ENCODE peak calls at places on chromosomes 5 and 9, in six cellular contexts. P is SK-N-SH, K is neural progenitor cell, H is mammary epithelial cell, L is GM23248, Y is fibroblast of lung. T is an unnamed sample. For H3K4me1, H3K36me3 and H3K79me2, the result is how much of the 10 kb centered on the place peaks cover.

GRCh38 chr5:36886791-36887190 is 10.2 kb downstream of the NIPBL start:
- DNase-seq in P (no peak), K (no peak), H (no peak), L (no peak), Y (no peak), T (no peak)

GRCh38 chr9:109192732-109193361 is 25.8 kb upstream of the FRRS1L start:
- DNase-seq in P (peak), K (peak), H (no peak), L (peak), Y (peak), T (peak)

GRCh38 chr9:38390851-38391250 is 1.7 kb upstream of the ALDH1B1 start:
- DNase-seq in P (no peak), K (no peak), H (no peak), L (no peak), Y (no peak), T (no peak)

GRCh38 chr5:97501965-97502305 is 318.9 kb upstream of the RIOK2 start:
- DNase-seq in P (no peak), K (no peak), H (no peak), L (no peak), Y (no peak), T (no peak)

GRCh38 chr5:14414615-14415515 is 166.7 kb upstream of the OTULINL start:
- DNase-seq in P (no peak), K (no peak), H (no peak), L (no peak), Y (no peak), T (no peak)

GRCh38 chr5:159781626-159782157 is 134.6 kb upstream of the ADRA1B start:
- DNase-seq in P (no peak), K (no peak), H (peak), L (no peak), Y (no peak), T (no peak)

GRCh38 chr9:91558879-91559278 is 135.2 kb upstream of the NFIL3 start:
- DNase-seq in P (no peak), K (no peak), H (no peak), L (peak), Y (peak), T (no peak)

GRCh38 chr9:9054354-9054992 is 1254.9 kb upstream of the DMAC1 start:
- DNase-seq in P (no peak), K (no peak), H (no peak), L (no peak), Y (no peak), T (no peak)

GRCh38 chr5:18792145-18792544 is 1157.9 kb downstream of the TAF11L14 start:
- DNase-seq in P (no peak), K (no peak), H (peak), L (no peak), Y (no peak), T (no peak)

GRCh38 chr9:90095682-90096081 is 490.9 kb downstream of the GADD45G start:
- DNase-seq in P (peak), K (no peak), H (no peak), L (no peak), Y (no peak), T (peak)

GRCh38 chr5:90902681-90903386 is 344.2 kb downstream of the ADGRV1 start:
- DNase-seq in P (no peak), K (no peak), H (no peak), L (no peak), Y (no peak), T (no peak)

GRCh38 chr9:106700676-106701075 is 162.3 kb upstream of the ZNF462 start:
- DNase-seq in P (no peak), K (no peak), H (peak), L (peak), Y (no peak), T (no peak)

GRCh38 chr9:33510264-33511183 is 13.5 kb upstream of the ANKRD18B start:
- DNase-seq in P (peak), K (peak), H (peak), L (peak), Y (peak), T (peak)

GRCh38 chr5:31768784-31769183 is 129.9 kb downstream of the PDZD2 start:
- DNase-seq in P (no peak), K (no peak), H (no peak), L (no peak), Y (no peak), T (no peak)
- H3K4me1 ChIP-seq in P (under half), K (under half), H (under half), L (under half), Y (under half), T (under half)

GRCh38 chr5:170250810-170251317 is 18.1 kb downstream of the C5orf58 start:
- DNase-seq in P (no peak), K (no peak), H (no peak), L (no peak), Y (no peak), T (no peak)

GRCh38 chr5:170251462-170251861 is 18.7 kb downstream of the C5orf58 start:
- DNase-seq in P (no peak), K (no peak), H (peak), L (no peak), Y (no peak), T (no peak)

GRCh38 chr5:170252710-170253350 is 20.0 kb downstream of the C5orf58 start:
- DNase-seq in P (peak), K (no peak), H (no peak), L (no peak), Y (no peak), T (no peak)

GRCh38 chr5:170252109-170252508 is 19.3 kb downstream of the C5orf58 start:
- DNase-seq in P (no peak), K (no peak), H (no peak), L (no peak), Y (no peak), T (no peak)

GRCh38 chr5:170254056-170254455 is 21.3 kb downstream of the C5orf58 start:
- DNase-seq in P (no peak), K (no peak), H (peak), L (no peak), Y (no peak), T (no peak)
- H3K36me3 ChIP-seq in P (under half), K (under half), H (under half), L (under half), Y (under half), T (half or more)

GRCh38 chr5:65739162-65739561 is 17.2 kb downstream of the NLN start:
- DNase-seq in P (no peak), K (no peak), H (no peak), L (no peak), Y (no peak), T (no peak)
- H3K79me2 ChIP-seq in P (half or more), K (half or more), H (half or more), L (half or more), Y (under half), T (under half)

DNA sequence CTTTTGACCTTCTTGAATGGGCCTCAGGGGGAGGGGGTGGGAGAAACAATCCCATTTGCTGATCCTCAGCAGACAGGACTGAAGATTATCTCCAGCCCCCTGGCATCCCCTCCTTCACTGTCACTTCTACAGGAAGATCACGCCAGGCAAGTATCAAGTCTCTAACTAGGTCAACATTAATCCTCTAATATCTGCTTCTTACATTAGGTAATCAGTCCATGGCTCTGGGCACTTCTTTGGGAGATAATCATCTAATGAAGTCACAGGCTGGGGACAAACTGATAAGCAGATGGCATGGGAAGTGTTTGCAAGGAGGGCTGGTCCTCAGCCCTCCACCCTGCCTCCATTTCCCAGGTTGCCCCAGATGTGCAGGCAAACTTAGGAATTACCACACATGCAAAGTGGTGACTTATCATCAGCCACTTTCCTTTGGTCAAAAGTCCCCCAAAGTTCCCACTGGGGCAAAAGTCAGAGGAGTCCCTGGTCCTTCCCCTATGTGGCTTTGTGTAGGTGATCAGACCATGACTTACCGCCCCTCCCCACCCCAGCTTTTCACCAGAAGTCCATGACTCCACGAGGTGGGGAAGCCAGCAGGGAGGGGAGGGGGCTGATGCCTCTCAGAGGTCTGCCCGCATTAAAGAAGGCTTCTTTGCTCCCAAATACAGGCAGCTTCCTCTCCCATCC is 6.0 kb downstream of the TRAF1 start:
- DNase-seq in P (peak), K (no peak), H (no peak), L (no peak), Y (no peak), T (no peak)
- H3K4me1 ChIP-seq in P (half or more), K (under half), H (under half), L (under half), Y (under half), T (under half)

GRCh38 chr9:93004561-93004960 is 53.9 kb upstream of the SUSD3 start:
- DNase-seq in P (no peak), K (no peak), H (no peak), L (no peak), Y (no peak), T (no peak)

GRCh38 chr9:93005876-93006275 is 52.6 kb upstream of the SUSD3 start:
- DNase-seq in P (no peak), K (no peak), H (no peak), L (no peak), Y (no peak), T (no peak)

GRCh38 chr9:93001036-93001435 is 53.7 kb downstream of the FGD3 start:
- DNase-seq in P (no peak), K (no peak), H (no peak), L (no peak), Y (no peak), T (no peak)

GRCh38 chr9:93003552-93004407 is 54.7 kb upstream of the SUSD3 start:
- DNase-seq in P (peak), K (peak), H (peak), L (peak), Y (peak), T (peak)

DNA sequence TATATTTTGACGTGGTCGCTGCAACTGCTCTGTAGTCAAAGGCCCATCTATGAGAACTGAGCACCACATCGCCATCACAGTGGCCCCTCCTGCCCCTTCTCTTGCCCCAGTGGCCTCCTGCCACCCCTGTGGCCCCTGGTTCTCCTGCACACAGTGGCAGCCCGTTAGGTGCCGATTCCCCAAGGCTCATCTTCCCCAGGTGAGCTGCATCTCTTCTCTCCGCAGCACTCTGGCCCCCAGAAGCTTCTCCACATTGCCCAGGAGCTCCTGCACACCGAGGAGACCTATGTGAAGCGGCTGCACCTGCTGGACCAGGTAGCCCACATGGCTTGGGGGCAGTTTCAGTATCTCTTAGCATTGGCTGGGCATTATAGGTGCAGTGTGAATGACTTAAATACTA is 55.4 kb downstream of the FGD3 start:
- DNase-seq in P (no peak), K (no peak), H (no peak), L (no peak), Y (no peak), T (no peak)
- H3K36me3 ChIP-seq in P (under half), K (under half), H (under half), L (under half), Y (under half), T (under half)

GRCh38 chr5:178207917-178208280 is 3.6 kb downstream of the HNRNPAB start:
- DNase-seq in P (no peak), K (no peak), H (no peak), L (no peak), Y (no peak), T (no peak)
- H3K79me2 ChIP-seq in P (half or more), K (half or more), H (half or more), L (half or more), Y (half or more), T (half or more)

DNA sequence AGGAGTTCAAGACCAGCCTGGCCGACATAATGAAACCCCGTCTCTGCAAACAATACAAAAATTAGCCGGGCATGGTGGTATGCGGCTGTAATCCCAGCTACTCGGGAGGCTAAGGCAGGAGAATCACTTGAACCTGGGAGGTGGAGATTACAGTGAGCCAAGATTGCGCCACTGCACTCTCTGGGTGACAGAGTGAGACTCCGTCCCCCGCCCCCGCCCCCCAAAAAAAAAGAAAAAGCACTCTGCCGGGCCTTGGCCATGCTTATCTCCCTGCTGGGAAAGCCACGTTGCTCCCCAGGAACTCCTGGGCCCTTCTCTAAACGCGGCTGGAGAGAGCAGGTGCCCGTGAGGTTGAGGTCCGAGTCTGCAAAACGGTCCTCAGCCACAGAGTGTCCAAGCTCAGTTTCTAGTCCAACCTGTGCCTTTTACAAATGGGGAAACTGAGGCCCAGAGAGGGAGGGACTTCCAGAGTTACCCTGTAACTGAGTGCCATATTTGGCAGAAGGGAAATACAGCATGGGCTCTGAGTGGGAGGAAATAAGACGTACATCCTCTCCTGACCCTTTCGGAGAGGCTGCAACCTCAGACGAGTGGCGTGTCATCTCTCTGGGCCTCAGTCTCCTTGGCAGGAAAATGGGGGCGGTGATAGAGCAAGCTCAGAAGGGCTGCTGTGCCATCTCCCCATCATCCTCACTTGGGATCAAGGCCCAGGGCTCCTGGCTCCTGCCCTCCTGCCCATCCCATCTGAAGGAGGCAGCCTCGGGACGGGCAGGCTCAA is 6.6 kb upstream of the PHYHD1 start:
- DNase-seq in P (no peak), K (no peak), H (no peak), L (no peak), Y (no peak), T (no peak)
- H3K4me1 ChIP-seq in P (under half), K (under half), H (half or more), L (under half), Y (under half), T (under half)

GRCh38 chr5:126492939-126493338 is 69.7 kb downstream of the GRAMD2B start:
- DNase-seq in P (no peak), K (no peak), H (no peak), L (no peak), Y (peak), T (no peak)
- H3K36me3 ChIP-seq in P (under half), K (under half), H (under half), L (half or more), Y (under half), T (under half)

GRCh38 chr9:103601287-103601686 is 492.8 kb upstream of the SMC2 start:
- DNase-seq in P (no peak), K (no peak), H (no peak), L (no peak), Y (no peak), T (no peak)
- H3K79me2 ChIP-seq in P (under half), K (under half), H (under half), L (under half), Y (under half), T (under half)

GRCh38 chr5:148990817-148991216 is 72.0 kb downstream of the SH3TC2 start:
- DNase-seq in P (no peak), K (no peak), H (no peak), L (no peak), Y (no peak), T (no peak)

GRCh38 chr5:148988328-148988727 is 74.5 kb downstream of the SH3TC2 start:
- DNase-seq in P (no peak), K (no peak), H (no peak), L (peak), Y (no peak), T (no peak)

GRCh38 chr5:148984333-148984732 is 78.5 kb downstream of the SH3TC2 start:
- DNase-seq in P (no peak), K (no peak), H (peak), L (peak), Y (no peak), T (no peak)

GRCh38 chr5:148989567-148989966 is 73.3 kb downstream of the SH3TC2 start:
- DNase-seq in P (no peak), K (no peak), H (no peak), L (peak), Y (no peak), T (no peak)

GRCh38 chr5:148986636-148987035 is 76.2 kb downstream of the SH3TC2 start:
- DNase-seq in P (no peak), K (no peak), H (peak), L (no peak), Y (no peak), T (no peak)
- H3K4me1 ChIP-seq in P (under half), K (under half), H (half or more), L (under half), Y (under half), T (under half)